ENCODE peak calls at places on chromosomes 3 and 15, in seven cellular contexts. T is iPS DF 6.9, R is H9, Z is tibial artery, J is body of pancreas, C is K562, B is RWPE1. V is an unnamed sample.

GRCh38 chr15:48355377-48355776 is 24.1 kb downstream of the DUT start:
- DNase-seq in R (no peak), T (no peak), B (no peak), J (no peak), C (no peak), Z (no peak), V (no peak)

GRCh38 chr3:58082047-58082446 is 73.8 kb downstream of the FLNB start:
- DNase-seq in B (no peak), Z (peak; percentile 41), R (no peak), T (no peak), J (no peak), C (peak; percentile 67), V (no peak)

GRCh38 chr3:125585595-125586223 is 9.6 kb downstream of the OSBPL11 start:
- DNase-seq in J (peak; percentile 67), R (peak; percentile 61), B (peak; percentile 63), T (peak; percentile 63), C (peak; percentile 69), Z (peak; percentile 58), V (peak; percentile 79)

GRCh38 chr3:172577962-172578560 is 54.8 kb upstream of the TNFSF10 start:
- DNase-seq in B (no peak), C (no peak), J (no peak), R (no peak), T (no peak), Z (no peak), V (no peak)

GRCh38 chr15:44536298-44536961 is 517 bp upstream of the EIF3J start:
- DNase-seq in C (peak; percentile 86), B (peak; percentile 95), R (peak; percentile 96), T (peak; percentile 35), Z (peak; percentile 90), J (peak; percentile 88), V (no peak)

GRCh38 chr15:77607894-77608261 is 24.8 kb downstream of the LINGO1 start:
- DNase-seq in C (no peak), B (no peak), R (no peak), T (no peak), Z (no peak), J (no peak), V (no peak)

GRCh38 chr3:141240290-141241247 is 8.9 kb downstream of the PXYLP1 start:
- DNase-seq in C (peak; percentile 22), T (no peak), B (no peak), J (no peak), R (no peak), Z (no peak), V (no peak)

GRCh38 chr3:108806316-108806715 is 16.3 kb upstream of the TRAT1 start:
- DNase-seq in J (no peak), C (no peak), T (no peak), R (no peak), Z (no peak), B (no peak), V (no peak)

GRCh38 chr3:46900007-46900292 is 22.4 kb downstream of the PTH1R start:
- DNase-seq in R (no peak), J (no peak), B (no peak), C (no peak), Z (no peak), T (no peak), V (no peak)

GRCh38 chr3:133259767-133260166 is 140.1 kb upstream of the BFSP2 start:
- DNase-seq in T (no peak), B (peak; percentile 9), C (no peak), J (no peak), Z (no peak), R (no peak), V (no peak)

GRCh38 chr3:129985113-129985512 is 10.6 kb downstream of the TRH start:
- DNase-seq in J (no peak), Z (no peak), R (no peak), C (no peak), B (no peak), T (no peak), V (no peak)

GRCh38 chr15:65309882-65310418 is 5.5 kb downstream of the RNU5B-1 start:
- DNase-seq in Z (no peak), J (no peak), R (no peak), T (no peak), B (no peak), C (no peak), V (no peak)

GRCh38 chr3:157830865-157831264 is 275.4 kb downstream of the SHOX2 start:
- DNase-seq in J (no peak), R (no peak), C (no peak), Z (no peak), B (no peak), T (no peak), V (no peak)

GRCh38 chr3:143348486-143349327 is 229.1 kb downstream of the CHST2 start:
- DNase-seq in R (no peak), Z (no peak), C (peak; percentile 78), J (no peak), B (no peak), T (no peak), V (no peak)

GRCh38 chr3:65685621-65686020 is 353.1 kb downstream of the MAGI1 start:
- DNase-seq in Z (no peak), B (no peak), R (no peak), T (no peak), J (peak; percentile 47), C (peak; percentile 25), V (no peak)

GRCh38 chr3:121998030-121998580 is 23.9 kb downstream of the ILDR1 start:
- DNase-seq in C (no peak), B (no peak), R (no peak), J (no peak), Z (no peak), T (no peak), V (no peak)

GRCh38 chr15:58552505-58553364 is 120.9 kb downstream of the LIPC start:
- DNase-seq in C (no peak), B (no peak), R (no peak), J (no peak), T (no peak), Z (no peak), V (no peak)

GRCh38 chr3:65548848-65549625 is 489.7 kb downstream of the MAGI1 start:
- DNase-seq in J (no peak), C (no peak), R (peak; percentile 42), Z (no peak), B (no peak), T (no peak), V (peak; percentile 79)

GRCh38 chr3:142315083-142315482 is 89.7 kb upstream of the GK5 start:
- DNase-seq in B (no peak), J (no peak), R (no peak), Z (no peak), T (no peak), C (peak; percentile 15), V (no peak)

GRCh38 chr15:86572368-86572841 is 492.7 kb downstream of the AGBL1 start:
- DNase-seq in J (no peak), C (no peak), T (no peak), Z (no peak), R (peak; percentile 48), B (no peak), V (no peak)

DNA sequence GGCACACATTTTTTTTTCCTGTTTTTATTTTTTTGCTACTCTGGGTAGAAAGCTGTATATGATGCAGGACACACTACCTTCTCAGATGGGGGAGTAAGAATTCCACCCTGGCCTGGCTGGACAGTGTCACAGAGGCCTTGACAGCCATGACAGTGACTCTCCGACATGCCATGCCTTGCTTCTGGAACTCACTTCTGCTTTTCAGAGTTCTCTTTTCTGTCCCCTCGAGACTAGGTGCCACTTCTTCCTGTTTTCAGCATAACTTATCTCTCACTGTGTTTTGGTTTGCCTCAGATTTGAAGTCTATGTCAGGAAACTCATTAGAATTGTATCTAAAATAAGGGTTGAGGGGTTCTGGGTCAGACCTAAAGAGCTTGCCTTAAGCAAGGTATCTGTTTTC is 69.1 kb upstream of the SEC13 start:
- DNase-seq in J (no peak), R (no peak), C (no peak), B (no peak), T (no peak), Z (no peak), V (no peak)
- H3K27ac ChIP-seq in J (no peak overlapping the region), R (no peak overlapping the region), C (no peak overlapping the region), B (no peak overlapping the region), T (no peak overlapping the region), Z (no peak overlapping the region), V (no peak overlapping the region)

DNA sequence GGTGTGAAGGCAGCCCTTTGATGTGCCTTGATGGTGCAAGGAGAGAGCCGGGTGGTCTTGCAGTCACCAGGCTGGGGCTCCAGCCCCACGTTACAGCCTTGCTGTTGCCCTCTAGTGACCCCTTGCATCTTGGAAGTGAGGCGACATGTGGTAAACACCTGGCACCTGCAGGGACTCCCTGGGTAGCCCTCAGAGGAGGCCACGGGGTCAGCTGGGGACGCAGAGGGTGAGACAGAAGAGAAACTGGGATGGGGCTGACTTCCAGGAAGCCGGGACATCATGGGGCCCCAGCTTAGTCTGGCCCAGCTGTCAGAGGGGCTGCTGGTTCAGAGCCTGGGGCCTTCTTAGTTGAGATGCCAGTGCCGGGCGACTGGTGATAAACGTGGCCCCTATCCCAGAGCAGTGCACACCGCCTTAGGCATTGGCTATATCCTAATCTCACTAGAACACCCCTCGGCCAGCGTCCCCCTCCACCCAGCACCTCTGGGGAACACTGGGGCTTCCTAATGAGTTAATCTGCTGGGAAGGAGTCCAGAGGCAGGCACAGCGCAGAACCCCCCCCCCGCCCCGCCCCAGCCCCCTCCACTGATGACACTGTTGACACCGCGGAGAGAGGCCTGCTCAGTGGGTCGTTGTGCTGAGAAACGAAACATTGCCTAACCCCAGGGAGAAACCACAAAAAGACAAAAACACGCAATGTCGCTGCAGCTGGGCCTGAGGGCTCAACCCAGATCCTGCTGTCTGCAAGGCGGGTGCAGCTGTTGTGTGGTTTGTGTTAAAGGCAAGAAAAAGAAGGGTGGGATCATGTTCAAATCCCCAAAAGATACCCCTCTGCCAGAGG is 60.5 kb upstream of the KLF13 start:
- DNase-seq in J (no peak), B (no peak), T (no peak), Z (no peak), R (peak; percentile 31), C (no peak), V (peak; percentile 75)
- H3K27ac ChIP-seq in J (no peak overlapping the region), B (no peak overlapping the region), T (no peak overlapping the region), Z (no peak overlapping the region), R (no peak overlapping the region), C (no peak overlapping the region), V (no peak overlapping the region)

GRCh38 chr3:102481050-102481449 is 46.2 kb downstream of the ZPLD1 start:
- DNase-seq in T (no peak), C (no peak), B (no peak), J (no peak), R (no peak), Z (no peak), V (no peak)
- H3K27ac ChIP-seq in T (no peak overlapping the region), C (no peak overlapping the region), B (no peak overlapping the region), J (no peak overlapping the region), R (no peak overlapping the region), Z (no peak overlapping the region), V (no peak overlapping the region)

DNA sequence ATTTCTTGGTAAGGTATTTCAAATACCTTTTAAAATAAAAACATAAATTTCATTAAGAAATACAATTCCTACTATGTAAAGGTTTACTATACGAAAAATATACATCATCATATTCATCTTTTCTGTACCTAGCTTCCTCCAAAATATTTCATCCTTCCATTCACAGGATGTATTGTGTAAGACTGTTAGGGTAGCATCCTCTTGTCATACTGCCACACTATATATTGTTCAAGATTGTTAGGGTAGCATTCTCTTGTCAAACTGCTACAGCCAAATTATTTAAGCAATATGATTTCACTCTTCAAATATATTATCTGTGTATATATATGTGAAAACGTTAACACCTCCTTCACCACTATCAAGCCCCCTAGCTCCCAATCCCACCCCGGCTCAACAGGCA is 3.5 kb downstream of the RPL22L1 start:
- DNase-seq in C (no peak), T (no peak), Z (no peak), B (no peak), R (no peak), J (no peak), V (no peak)
- H3K27ac ChIP-seq in C (no peak overlapping the region), T (no peak overlapping the region), Z (no peak overlapping the region), B (no peak overlapping the region), R (no peak overlapping the region), J (no peak overlapping the region), V (no peak overlapping the region)

GRCh38 chr3:23948761-23949160 is 3.7 kb downstream of the NR1D2 start:
- DNase-seq in J (no peak), C (no peak), B (peak; percentile 18), Z (no peak), T (no peak), R (no peak), V (no peak)
- H3K27ac ChIP-seq in J (no peak overlapping the region), C (no peak overlapping the region), B (no peak overlapping the region), Z (peak overlapping the region; percentile 83), T (no peak overlapping the region), R (no peak overlapping the region), V (peak overlapping the region; percentile 99)

V was measured in sigmoid colon.